ENCODE peak calls at places on chromosomes 3 and 15, in four cellular contexts. I is HCEC 1CT; V is stomach; N is activated naive CD4-positive, alpha-beta T cell treated with anti-CD3 and anti-CD28 coated beads, Interleukin-2, amount 50 U/mL, for 72 hours. B is an unnamed sample.

GRCh38 chr3:27472166-27472565 is 12.0 kb downstream of the SLC4A7 start:
- DNase-seq in I (no peak), V (no peak), N (no peak), B (no peak)

GRCh38 chr3:39721076-39721475 is 88.3 kb upstream of the MYRIP start:
- DNase-seq in I (no peak), V (no peak), N (no peak), B (no peak)

GRCh38 chr3:56684029-56684428 is 964 bp upstream of the TASOR start:
- DNase-seq in I (no peak), V (no peak), N (no peak), B (no peak)

GRCh38 chr3:57927916-57928315 is 80.3 kb upstream of the FLNB start:
- DNase-seq in I (peak), V (no peak), N (no peak), B (no peak)

GRCh38 chr15:85852969-85853368 is 58.2 kb upstream of the KLHL25 start:
- DNase-seq in I (no peak), V (no peak), N (no peak), B (peak)

GRCh38 chr3:141477224-141477623 is 9.6 kb upstream of the RASA2 start:
- DNase-seq in I (peak), V (peak), N (no peak), B (no peak)

GRCh38 chr15:38073278-38073930 is 139.0 kb downstream of the TMCO5A start:
- DNase-seq in I (peak), V (no peak), N (no peak), B (peak)

GRCh38 chr3:126848991-126849390 is 133.9 kb upstream of the PLXNA1 start:
- DNase-seq in I (no peak), V (no peak), N (no peak), B (peak)

GRCh38 chr15:74642724-74643367 is 27.2 kb downstream of the CLK3 start:
- DNase-seq in I (no peak), V (peak), N (no peak), B (no peak)

GRCh38 chr15:31004220-31004733 is 12.8 kb upstream of the MTMR10 start:
- DNase-seq in I (no peak), V (peak), N (no peak), B (no peak)

GRCh38 chr15:98596131-98596530 is 52.2 kb upstream of the IGF1R start:
- DNase-seq in I (no peak), V (no peak), N (no peak), B (no peak)

GRCh38 chr3:156433138-156433537 is 121.8 kb downstream of the SSR3 start:
- DNase-seq in I (peak), V (no peak), N (no peak), B (no peak)

GRCh38 chr3:150372320-150373118 is 35.6 kb upstream of the TSC22D2 start:
- DNase-seq in I (peak), V (no peak), N (no peak), B (no peak)

GRCh38 chr15:64191971-64192830 is 29.4 kb upstream of the PPIB start:
- DNase-seq in I (no peak), V (no peak), N (no peak), B (no peak)

GRCh38 chr15:93073465-93073952 is 15.5 kb downstream of the RGMA start:
- DNase-seq in I (no peak), V (no peak), N (no peak), B (no peak)

GRCh38 chr3:185739264-185739701 is 85.6 kb downstream of the IGF2BP2 start:
- DNase-seq in I (no peak), V (no peak), N (no peak), B (no peak)

GRCh38 chr3:108599677-108600409 is 10.3 kb downstream of the DZIP3 start:
- DNase-seq in I (no peak), V (no peak), N (no peak), B (no peak)

GRCh38 chr3:195774917-195775316 is 36.8 kb downstream of the MUC4 start:
- DNase-seq in I (peak), V (no peak), N (no peak), B (no peak)

GRCh38 chr3:157086053-157086761 is 73.7 kb downstream of the CCNL1 start:
- DNase-seq in I (no peak), V (no peak), N (no peak), B (no peak)

GRCh38 chr15:95742836-95743235 is 587.7 kb upstream of the NR2F2 start:
- DNase-seq in I (no peak), V (no peak), N (no peak), B (no peak)

GRCh38 chr15:31606942-31607497 is 280.4 kb downstream of the KLF13 start:
- DNase-seq in I (peak), V (no peak), N (no peak), B (no peak)

GRCh38 chr3:179179979-179180758 is 32.0 kb downstream of the PIK3CA start:
- DNase-seq in I (peak), V (no peak), N (no peak), B (no peak)

GRCh38 chr3:106533097-106533496 is 664.3 kb upstream of the CBLB start:
- DNase-seq in I (no peak), V (no peak), N (no peak), B (no peak)

GRCh38 chr3:127637546-127637945 is 8.6 kb downstream of the PODXL2 start:
- DNase-seq in I (peak), V (no peak), N (peak), B (no peak)

GRCh38 chr3:161343986-161344385 is 27.3 kb downstream of the SPTSSB start:
- DNase-seq in I (no peak), V (no peak), N (no peak), B (no peak)

GRCh38 chr15:92494791-92495190 is 101.1 kb downstream of the ST8SIA2 start:
- DNase-seq in I (no peak), V (no peak), N (no peak), B (no peak)

GRCh38 chr15:53297828-53298227 is 461.6 kb downstream of the WDR72 start:
- DNase-seq in I (no peak), V (no peak), N (no peak), B (peak)

GRCh38 chr15:75327491-75327890 is 8.4 kb upstream of the COMMD4 start:
- DNase-seq in I (no peak), V (no peak), N (no peak), B (no peak)